ENCODE peak calls at places on chromosomes 2 and 18, in nine cellular contexts. A is kidney tubule cell; T is MG63; Z is NCI-H524; U is HFFc6; X is activated naive CD4-positive, alpha-beta T cell treated with anti-CD3 and anti-CD28 coated beads for 36 hours; D is AG10803; F is fibroblast of mammary gland; Q is B cell. M is an unnamed sample.

GRCh38 chr2:20065885-20066602 is 14.6 kb upstream of the LAPTM4A start:
- DNase-seq in A (peak), T (peak), Z (peak), U (peak), X (peak), D (peak), F (peak), Q (no peak), M (peak)

GRCh38 chr2:182962641-182963040 is 75.6 kb downstream of the NCKAP1 start:
- DNase-seq in A (no peak), T (no peak), Z (no peak), U (no peak), X (no peak), D (no peak), F (no peak), Q (no peak), M (no peak)

GRCh38 chr2:43300781-43301586 is 74.6 kb upstream of the ZFP36L2 start:
- DNase-seq in A (peak), T (peak), Z (no peak), U (no peak), X (no peak), D (no peak), F (no peak), Q (no peak), M (no peak)

GRCh38 chr2:139911150-139911549 is 1131.0 kb upstream of the NXPH2 start:
- DNase-seq in A (no peak), T (no peak), Z (no peak), U (no peak), X (no peak), D (no peak), F (no peak), Q (no peak), M (no peak)

GRCh38 chr2:123061534-123061933 is 963.6 kb upstream of the CNTNAP5 start:
- DNase-seq in A (no peak), T (no peak), Z (no peak), U (no peak), X (no peak), D (no peak), F (no peak), Q (no peak), M (no peak)

GRCh38 chr2:6167592-6168138 is 475.5 kb downstream of the SOX11 start:
- DNase-seq in A (no peak), T (no peak), Z (no peak), U (no peak), X (no peak), D (no peak), F (no peak), Q (no peak), M (no peak)

GRCh38 chr2:74441111-74441689 is 537 bp downstream of the RTKN start:
- DNase-seq in A (no peak), T (no peak), Z (peak), U (no peak), X (no peak), D (no peak), F (no peak), Q (peak), M (peak)

GRCh38 chr2:102072741-102073140 is 69.8 kb upstream of the IL1R1 start:
- DNase-seq in A (no peak), T (peak), Z (no peak), U (no peak), X (no peak), D (no peak), F (peak), Q (no peak), M (no peak)

GRCh38 chr2:140658766-140659165 is 1472.0 kb downstream of the LRP1B start:
- DNase-seq in A (peak), T (no peak), Z (no peak), U (no peak), X (no peak), D (no peak), F (no peak), Q (no peak), M (no peak)

GRCh38 chr2:68119504-68119903 is 38.2 kb upstream of the PNO1 start:
- DNase-seq in A (no peak), T (no peak), Z (no peak), U (no peak), X (no peak), D (no peak), F (no peak), Q (no peak), M (no peak)

GRCh38 chr2:163692611-163693482 is 43.0 kb downstream of the FIGN start:
- DNase-seq in A (peak), T (no peak), Z (no peak), U (no peak), X (no peak), D (peak), F (peak), Q (no peak), M (no peak)

GRCh38 chr2:54724560-54725342 is 1.3 kb downstream of the EML6 start:
- DNase-seq in A (peak), T (peak), Z (peak), U (no peak), X (peak), D (peak), F (no peak), Q (peak), M (peak)

GRCh38 chr2:11553661-11554429 is 20.0 kb downstream of the GREB1 start:
- DNase-seq in A (peak), T (no peak), Z (no peak), U (peak), X (no peak), D (peak), F (peak), Q (no peak), M (no peak)

GRCh38 chr2:156156580-156156979 is 175.9 kb downstream of the NR4A2 start:
- DNase-seq in A (no peak), T (no peak), Z (no peak), U (no peak), X (no peak), D (no peak), F (no peak), Q (no peak), M (no peak)

GRCh38 chr18:3036108-3036507 is 23.2 kb upstream of the LPIN2 start:
- DNase-seq in A (no peak), T (no peak), Z (no peak), U (no peak), X (no peak), D (no peak), F (no peak), Q (no peak), M (no peak)

GRCh38 chr2:54757496-54757895 is 34.0 kb downstream of the EML6 start:
- DNase-seq in A (peak), T (peak), Z (no peak), U (peak), X (peak), D (peak), F (peak), Q (peak), M (no peak)

GRCh38 chr18:29457316-29457715 is 1280.4 kb upstream of the CDH2 start:
- DNase-seq in A (no peak), T (no peak), Z (no peak), U (no peak), X (no peak), D (no peak), F (no peak), Q (no peak), M (no peak)

M was measured in osteoblast.